ENCODE peak calls at places on chromosomes 1 and 21, in ten cellular contexts. C is sigmoid colon, G is lower leg skin, I is IMR-90, R is heart left ventricle, Z is HepG2, L is ovary, Q is tibial nerve, E is Peyer's patch, Y is H54. K is an unnamed sample.

GRCh38 chr1:65065535-65066378 is 82.2 kb upstream of the AK4 start:
- DNase-seq in L (peak; percentile 67), R (no peak), Z (no peak), I (no peak), C (no peak), G (no peak), Q (no peak), E (peak; percentile 24), Y (peak; percentile 24), K (peak; percentile 36)

GRCh38 chr1:186615332-186615731 is 64.9 kb downstream of the PTGS2 start:
- DNase-seq in Z (no peak), R (no peak), L (no peak), E (no peak), G (no peak), I (no peak), C (no peak), Q (no peak), Y (no peak), K (no peak)

GRCh38 chr21:29250642-29251041 is 48.1 kb upstream of the BACH1 start:
- DNase-seq in Y (no peak), R (no peak), L (no peak), E (no peak), Z (no peak), Q (no peak), I (no peak), G (no peak), C (no peak), K (no peak)

GRCh38 chr1:224432141-224432540 is 2.5 kb downstream of the WDR26 start:
- DNase-seq in G (no peak), Q (no peak), R (no peak), I (no peak), E (no peak), Z (no peak), L (no peak), Y (no peak), C (no peak), K (peak; percentile 44)

GRCh38 chr1:205976708-205977107 is 26.5 kb downstream of the RAB7B start:
- DNase-seq in L (no peak), I (peak; percentile 81), G (no peak), Z (peak; percentile 76), R (peak; percentile 88), C (peak; percentile 63), Y (peak; percentile 44), E (no peak), Q (no peak), K (no peak)

GRCh38 chr1:8259498-8260290 is 58.2 kb upstream of the SLC45A1 start:
- DNase-seq in Y (no peak), R (no peak), G (peak; percentile 44), Q (peak; percentile 69), L (peak; percentile 53), Z (peak; percentile 89), C (peak; percentile 86), I (peak; percentile 85), E (no peak), K (peak; percentile 87)

GRCh38 chr1:155932487-155932886 is 1.7 kb downstream of the KHDC4 start:
- DNase-seq in Q (no peak), L (no peak), Y (no peak), E (no peak), G (no peak), C (no peak), Z (no peak), R (no peak), I (no peak), K (no peak)

GRCh38 chr1:31815752-31816484 is at the start of gene SPOCD1:
- DNase-seq in G (peak; percentile 66), Z (peak; percentile 85), C (peak; percentile 81), L (no peak), Y (peak; percentile 90), I (peak; percentile 76), E (peak; percentile 67), Q (peak; percentile 33), R (peak; percentile 76), K (peak; percentile 78)

GRCh38 chr1:165895451-165895871 is 68.0 kb downstream of the UCK2 start:
- DNase-seq in R (no peak), Q (no peak), E (no peak), L (no peak), Y (no peak), C (no peak), G (no peak), I (peak; percentile 80), Z (no peak), K (peak; percentile 34)

GRCh38 chr1:54335396-54336056 is 70.7 kb downstream of the SSBP3 start:
- DNase-seq in Y (peak; percentile 84), E (no peak), L (peak; percentile 73), Q (peak; percentile 54), Z (no peak), R (peak; percentile 80), I (peak; percentile 95), G (peak; percentile 71), C (peak; percentile 90), K (peak; percentile 90)

GRCh38 chr1:155294520-155295182 is 6.6 kb downstream of the PKLR start:
- DNase-seq in C (no peak), Y (no peak), R (no peak), E (no peak), L (no peak), Q (no peak), Z (no peak), G (no peak), I (no peak), K (no peak)

GRCh38 chr1:179083031-179083345 is 1.1 kb downstream of the TOR3A start:
- DNase-seq in I (peak; percentile 39), G (no peak), R (no peak), Y (no peak), C (no peak), E (peak; percentile 49), Q (no peak), L (no peak), Z (no peak), K (no peak)

GRCh38 chr1:160799641-160800040 is 3.7 kb downstream of the LY9 start:
- DNase-seq in C (no peak), R (no peak), G (no peak), Y (no peak), Z (no peak), L (no peak), I (no peak), Q (no peak), E (no peak), K (no peak)

GRCh38 chr1:11178021-11179015 is 10.8 kb upstream of the ANGPTL7 start:
- DNase-seq in L (no peak), Z (no peak), R (peak; percentile 29), Y (no peak), E (no peak), Q (no peak), G (no peak), I (peak; percentile 28), C (no peak), K (no peak)

GRCh38 chr1:155218854-155219591 is 10.5 kb downstream of the MTX1 start:
- DNase-seq in E (no peak), G (peak; percentile 67), Q (no peak), L (peak; percentile 55), C (no peak), R (no peak), Y (no peak), I (peak; percentile 69), Z (no peak), K (peak; percentile 59)

GRCh38 chr1:67367370-67368345 is 60.0 kb downstream of the IL12RB2 start:
- DNase-seq in G (no peak), Q (no peak), L (peak; percentile 84), Z (peak; percentile 69), R (peak; percentile 55), Y (no peak), C (peak; percentile 67), I (peak; percentile 14), E (peak; percentile 24), K (peak; percentile 24)

GRCh38 chr1:161127649-161128048 is 4.8 kb downstream of the DEDD start:
- DNase-seq in C (no peak), Q (no peak), R (no peak), I (no peak), Y (no peak), Z (no peak), G (no peak), L (no peak), E (no peak), K (no peak)

GRCh38 chr1:216815239-216815955 is 92.2 kb upstream of the ESRRG start:
- DNase-seq in Q (no peak), C (no peak), Y (no peak), Z (no peak), R (peak; percentile 42), I (peak; percentile 70), G (peak; percentile 16), E (no peak), L (no peak), K (no peak)

GRCh38 chr1:86915737-86916235 is 1.4 kb downstream of the HS2ST1 start:
- DNase-seq in I (no peak), Z (peak; percentile 52), L (no peak), C (no peak), E (no peak), G (no peak), Y (no peak), Q (no peak), R (no peak), K (no peak)

GRCh38 chr1:243254927-243255790 is at the start of gene CEP170:
- DNase-seq in I (peak; percentile 97), Q (peak; percentile 87), E (peak; percentile 93), R (peak; percentile 97), Y (peak; percentile 69), Z (peak; percentile 99), G (peak; percentile 91), C (peak; percentile 98), L (peak; percentile 97), K (peak; percentile 99)
- TF ChIP-seq POLR2A in I (no peak), Q (peak; percentile 81), E (peak; percentile 22), R (peak; percentile 75), Y (peak; percentile 80), Z (peak; percentile 81), G (no peak), C (peak; percentile 58), L (peak; percentile 72), K (peak; percentile 74)

DNA sequence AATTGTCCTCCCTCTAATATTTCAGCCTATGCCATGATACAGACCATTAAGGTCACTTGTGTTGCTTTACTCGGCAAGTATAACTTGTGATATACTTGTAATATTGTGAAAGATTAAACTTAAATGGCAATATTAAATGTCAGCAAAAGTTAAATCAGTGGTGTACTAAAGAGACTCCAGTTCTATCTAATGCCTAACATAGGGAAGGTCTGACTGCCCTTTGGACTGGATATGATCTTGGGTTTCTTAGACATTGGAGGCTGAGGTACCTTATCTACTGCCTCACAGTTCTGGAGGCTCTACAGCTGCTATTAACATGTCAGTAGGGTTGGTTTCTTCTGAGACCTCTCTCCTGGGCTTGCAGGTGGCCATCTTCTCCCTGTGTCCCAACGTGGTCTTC is 89.9 kb downstream of the MT1HL1 start:
- DNase-seq in L (no peak), Z (no peak), G (no peak), Q (no peak), E (no peak), Y (no peak), R (no peak), C (no peak), I (no peak), K (no peak)
- TF ChIP-seq POLR2A in L (no peak), Z (no peak), G (no peak), Q (no peak), E (no peak), Y (no peak), R (no peak), C (no peak), I (no peak), K (no peak)

GRCh38 chr1:183470961-183471747 is 1.1 kb upstream of the SMG7 start:
- DNase-seq in Y (peak; percentile 43), C (peak; percentile 86), I (peak; percentile 67), Q (peak; percentile 32), Z (peak; percentile 58), L (peak; percentile 83), G (peak; percentile 55), R (peak; percentile 83), E (peak; percentile 65), K (peak; percentile 78)
- TF ChIP-seq POLR2A in Y (peak; percentile 63), C (no peak), I (peak; percentile 70), Q (no peak), Z (peak; percentile 47), L (peak; percentile 39), G (no peak), R (no peak), E (no peak), K (no peak)

GRCh38 chr1:52867060-52867845 is 24.7 kb downstream of the ZYG11A start:
- DNase-seq in R (no peak), L (no peak), Q (no peak), Z (no peak), Y (no peak), E (no peak), I (peak; percentile 14), G (no peak), C (no peak), K (no peak)
- TF ChIP-seq POLR2A in R (no peak), L (no peak), Q (no peak), Z (no peak), Y (no peak), E (no peak), I (no peak), G (no peak), C (no peak), K (no peak)